ENCODE peak calls at places on chromosomes 2 and 18, in six cellular contexts. R is heart right ventricle; V is transverse colon; Q is right lobe of liver; C is thoracic aorta; P is CD8-positive, alpha-beta T cell. K is an unnamed sample.
A peak's percentile ranks its signal among the peaks of the same experiment; 100 is the strongest.

GRCh38 chr2:211354481-211354880 is 798.1 kb downstream of the CPS1 start:
- DNase-seq in R (no peak), V (no peak), Q (no peak), C (no peak), P (no peak), K (peak; percentile 32)

GRCh38 chr2:85288244-85288725 is 39.5 kb downstream of the TGOLN2 start:
- DNase-seq in R (no peak), V (peak; percentile 69), Q (no peak), C (no peak), P (no peak), K (peak; percentile 99)

GRCh38 chr18:55857961-55858360 is 270.0 kb upstream of the TCF4 start:
- DNase-seq in R (no peak), V (no peak), Q (no peak), C (no peak), P (no peak), K (no peak)

GRCh38 chr2:205685314-205686230 is 3.3 kb downstream of the NRP2 start:
- DNase-seq in R (no peak), V (no peak), Q (peak; percentile 41), C (no peak), P (no peak), K (peak; percentile 50)

GRCh38 chr2:8541223-8541622 is 140.6 kb upstream of the ID2 start:
- DNase-seq in R (no peak), V (no peak), Q (no peak), C (no peak), P (no peak), K (no peak)

GRCh38 chr2:17910971-17911370 is 32.5 kb downstream of the KCNS3 start:
- DNase-seq in R (no peak), V (no peak), Q (no peak), C (no peak), P (no peak), K (no peak)

GRCh38 chr2:152694161-152694661 is 23.1 kb downstream of the PRPF40A start:
- DNase-seq in R (no peak), V (no peak), Q (no peak), C (no peak), P (no peak), K (peak; percentile 17)

GRCh38 chr2:160221391-160222276 is 21.6 kb upstream of the ITGB6 start:
- DNase-seq in R (peak; percentile 42), V (peak; percentile 88), Q (peak; percentile 62), C (no peak), P (no peak), K (peak; percentile 90)

GRCh38 chr2:133326651-133327397 is 241.4 kb downstream of the NCKAP5 start:
- DNase-seq in R (no peak), V (no peak), Q (no peak), C (no peak), P (no peak), K (peak; percentile 52)

GRCh38 chr2:136118819-136119716 is 1.1 kb upstream of the CXCR4 start:
- DNase-seq in R (peak; percentile 59), V (peak; percentile 82), Q (peak; percentile 74), C (no peak), P (peak; percentile 91), K (no peak)

GRCh38 chr2:31693882-31694281 is 113.1 kb upstream of the SRD5A2 start:
- DNase-seq in R (no peak), V (no peak), Q (no peak), C (no peak), P (no peak), K (no peak)

GRCh38 chr2:39394427-39395002 is 42.6 kb downstream of the MAP4K3 start:
- DNase-seq in R (no peak), V (no peak), Q (no peak), C (no peak), P (no peak), K (no peak)

GRCh38 chr2:193101591-193101990 is 906.9 kb upstream of the TMEFF2 start:
- DNase-seq in R (no peak), V (no peak), Q (no peak), C (no peak), P (no peak), K (no peak)

GRCh38 chr2:233047206-233047605 is 12.9 kb upstream of the INPP5D start:
- DNase-seq in R (no peak), V (no peak), Q (no peak), C (no peak), P (no peak), K (no peak)

GRCh38 chr2:230423851-230424458 is 8.0 kb downstream of the SP100 start:
- DNase-seq in R (no peak), V (no peak), Q (no peak), C (no peak), P (no peak), K (peak; percentile 89)

GRCh38 chr18:71304856-71305255 is 1016.0 kb downstream of the SOCS6 start:
- DNase-seq in R (no peak), V (no peak), Q (no peak), C (no peak), P (no peak), K (no peak)

GRCh38 chr2:8578335-8579244 is 103.3 kb upstream of the ID2 start:
- DNase-seq in R (no peak), V (no peak), Q (no peak), C (no peak), P (no peak), K (no peak)

GRCh38 chr2:239238381-239238780 is 162.4 kb downstream of the HDAC4 start:
- DNase-seq in R (no peak), V (no peak), Q (no peak), C (no peak), P (no peak), K (no peak)

GRCh38 chr2:164456599-164456998 is 164.7 kb downstream of the GRB14 start:
- DNase-seq in R (no peak), V (no peak), Q (no peak), C (no peak), P (no peak), K (no peak)

GRCh38 chr2:55010149-55010591 is 40.1 kb downstream of the RTN4 start:
- DNase-seq in R (peak; percentile 43), V (peak; percentile 75), Q (peak; percentile 37), C (no peak), P (peak; percentile 7), K (peak; percentile 81)

GRCh38 chr2:204576580-204576979 is 31.3 kb downstream of the PARD3B start:
- DNase-seq in R (no peak), V (no peak), Q (no peak), C (no peak), P (no peak), K (no peak)

GRCh38 chr2:71174207-71174606 is 43.8 kb downstream of the MPHOSPH10 start:
- DNase-seq in R (no peak), V (no peak), Q (no peak), C (no peak), P (no peak), K (no peak)

GRCh38 chr2:58710795-58711279 is 469.7 kb upstream of the FANCL start:
- DNase-seq in R (no peak), V (no peak), Q (no peak), C (no peak), P (no peak), K (no peak)

GRCh38 chr2:27209621-27210401 is 2.0 kb upstream of the ATRAID start:
- DNase-seq in R (no peak), V (peak; percentile 22), Q (no peak), C (no peak), P (no peak), K (no peak)

GRCh38 chr2:107588960-107589542 is 237.6 kb upstream of the RGPD4 start:
- DNase-seq in R (no peak), V (no peak), Q (no peak), C (no peak), P (no peak), K (peak; percentile 45)

GRCh38 chr2:152632736-152633135 is 84.5 kb downstream of the PRPF40A start:
- DNase-seq in R (no peak), V (no peak), Q (no peak), C (no peak), P (no peak), K (no peak)

GRCh38 chr18:74012954-74013630 is 134.5 kb downstream of the FBXO15 start:
- DNase-seq in R (no peak), V (no peak), Q (no peak), C (no peak), P (no peak), K (no peak)

GRCh38 chr2:159586034-159586433 is 30.3 kb downstream of the BAZ2B start:
- DNase-seq in R (no peak), V (no peak), Q (no peak), C (no peak), P (no peak), K (no peak)

GRCh38 chr18:74420491-74420890 is 36.6 kb downstream of the DIPK1C start:
- DNase-seq in R (peak; percentile 59), V (no peak), Q (no peak), C (no peak), P (no peak), K (no peak)

GRCh38 chr18:5662586-5663090 is 118.8 kb upstream of the EPB41L3 start:
- DNase-seq in R (no peak), V (no peak), Q (no peak), C (no peak), P (no peak), K (no peak)

GRCh38 chr2:218001629-218002028 is 1.2 kb downstream of the TNS1 start:
- DNase-seq in R (no peak), V (no peak), Q (no peak), C (no peak), P (no peak), K (no peak)
- H3K4me3 ChIP-seq in R (peak overlapping the region; percentile 24), V (peak overlapping the region; percentile 29), Q (no peak overlapping the region), C (peak overlapping the region; percentile 74), P (no peak overlapping the region), K (no peak overlapping the region)

DNA sequence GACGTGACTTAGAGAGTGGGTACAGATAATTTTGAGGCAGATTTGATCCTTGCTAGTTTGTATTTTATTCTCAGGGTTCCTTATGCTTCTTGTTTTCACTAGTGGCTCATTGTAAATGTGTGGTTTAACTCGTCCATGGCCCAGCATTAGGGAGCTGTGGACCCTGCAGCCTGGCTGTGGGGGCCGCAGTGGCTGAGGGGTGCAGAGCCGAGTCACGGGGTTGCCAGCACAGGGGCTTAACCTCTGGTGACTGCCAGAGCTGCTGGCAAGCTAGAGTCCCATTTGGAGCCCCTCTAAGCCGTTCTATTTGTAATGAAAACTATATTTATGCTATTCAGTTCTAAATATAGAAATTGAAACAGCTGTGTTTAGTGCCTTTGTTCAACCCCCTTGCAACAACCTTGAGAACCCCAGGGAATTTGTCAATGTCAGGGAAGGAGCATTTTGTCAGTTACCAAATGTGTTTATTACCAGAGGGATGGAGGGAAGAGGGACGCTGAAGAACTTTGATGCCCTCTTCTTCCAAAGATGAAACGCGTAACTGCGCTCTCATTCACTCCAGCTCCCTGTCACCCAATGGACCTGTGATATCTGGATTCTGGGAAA is 269.9 kb downstream of the MYT1L start:
- DNase-seq in R (no peak), V (no peak), Q (no peak), C (no peak), P (no peak), K (no peak)
- TF ChIP-seq CTCF in R (no peak), V (no peak), Q (no peak), C (no peak), P (no peak), K (no peak)

GRCh38 chr2:201057089-201057499 is 14.4 kb downstream of the HYCC2 start:
- DNase-seq in R (no peak), V (peak; percentile 17), Q (no peak), C (no peak), P (no peak), K (no peak)
- H3K36me3 ChIP-seq in R (no peaks in the 10 kb centered on the region), V (no peaks in the 10 kb centered on the region), Q (no peaks in the 10 kb centered on the region), C (no peaks in the 10 kb centered on the region), P (no peaks in the 10 kb centered on the region), K (peaks cover 1% of the 10 kb centered on the region)

DNA sequence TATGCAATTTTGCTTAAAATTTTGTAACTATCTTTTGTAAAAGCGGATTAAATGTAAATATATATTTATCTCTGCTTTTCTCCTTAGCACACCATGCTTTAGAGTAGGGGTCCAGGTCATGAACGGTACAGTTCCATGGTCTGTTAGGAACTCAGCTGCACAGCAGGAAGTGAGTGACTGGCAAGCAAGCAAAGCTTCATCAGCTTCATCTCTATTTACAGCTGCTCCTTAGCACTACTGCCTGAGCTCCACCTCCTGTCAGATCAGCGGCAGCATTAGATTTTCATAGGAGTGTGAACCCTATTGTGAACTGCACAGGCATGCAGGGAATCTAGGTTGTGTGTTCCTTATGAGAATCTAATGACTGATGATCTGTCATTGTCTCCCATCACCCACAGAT is 959.0 kb upstream of the SLC39A10 start:
- DNase-seq in R (no peak), V (no peak), Q (no peak), C (no peak), P (no peak), K (no peak)
- H3K4me3 ChIP-seq in R (no peak overlapping the region), V (no peak overlapping the region), Q (no peak overlapping the region), C (no peak overlapping the region), P (no peak overlapping the region), K (no peak overlapping the region)